ENCODE peak calls at places on chromosomes 1 and 21, in four cellular contexts. T is psoas muscle; M is stromal cell of bone marrow; G is CD4-positive, alpha-beta memory T cell. I is an unnamed sample.

GRCh38 chr1:20470174-20470573 is 15.8 kb downstream of the CAMK2N1 start:
- DNase-seq in T (no peak), M (no peak), G (no peak), I (no peak)

GRCh38 chr1:47996406-47997226 is 569 bp downstream of the TRABD2B start:
- DNase-seq in T (peak; percentile 55), M (no peak), G (no peak), I (peak; percentile 84)

GRCh38 chr1:201713093-201713810 is 115.7 kb upstream of the IPO9 start:
- DNase-seq in T (peak; percentile 96), M (peak; percentile 99), G (no peak), I (peak; percentile 32)

GRCh38 chr1:234326493-234327366 is 46.5 kb upstream of the COA6 start:
- DNase-seq in T (no peak), M (peak; percentile 26), G (peak; percentile 69), I (peak; percentile 73)

GRCh38 chr1:184060316-184060715 is 8.8 kb downstream of the TSEN15 start:
- DNase-seq in T (no peak), M (no peak), G (no peak), I (no peak)

GRCh38 chr1:3494321-3495308 is 40.1 kb downstream of the ARHGEF16 start:
- DNase-seq in T (no peak), M (no peak), G (no peak), I (no peak)

GRCh38 chr1:172394167-172394751 is 26.2 kb upstream of the C1orf105 start:
- DNase-seq in T (no peak), M (no peak), G (peak; percentile 76), I (no peak)

GRCh38 chr1:53514436-53514835 is 55.2 kb downstream of the DMRTB1 start:
- DNase-seq in T (no peak), M (no peak), G (no peak), I (no peak)

GRCh38 chr1:83998205-83998598 is 730 bp downstream of the TTLL7 start:
- DNase-seq in T (no peak), M (no peak), G (no peak), I (no peak)

GRCh38 chr1:121519042-121519755 is 334.4 kb downstream of the SRGAP2C start:
- DNase-seq in T (peak; percentile 56), M (no peak), G (peak; percentile 89), I (peak; percentile 85)

GRCh38 chr1:11518016-11518670 is 39.2 kb downstream of the DISP3 start:
- DNase-seq in T (no peak), M (no peak), G (no peak), I (peak; percentile 31)

GRCh38 chr1:62809788-62810187 is 25.9 kb downstream of the ATG4C start:
- DNase-seq in T (no peak), M (no peak), G (no peak), I (no peak)

GRCh38 chr21:23789864-23790263 is 1817.4 kb downstream of the MRPL39 start:
- DNase-seq in T (no peak), M (no peak), G (no peak), I (no peak)

GRCh38 chr1:179121159-179121938 is 39.5 kb downstream of the TOR3A start:
- DNase-seq in T (no peak), M (peak; percentile 52), G (peak; percentile 47), I (peak; percentile 59)

GRCh38 chr1:7300893-7301292 is 470.2 kb upstream of the VAMP3 start:
- DNase-seq in T (no peak), M (peak; percentile 62), G (no peak), I (no peak)

GRCh38 chr1:241531195-241532172 is 694 bp upstream of the KMO start:
- DNase-seq in T (no peak), M (peak; percentile 61), G (no peak), I (peak; percentile 2)

GRCh38 chr1:13699510-13699909 is 478 bp upstream of the PRDM2 start:
- DNase-seq in T (no peak), M (no peak), G (no peak), I (peak; percentile 44)

GRCh38 chr1:224435999-224436398 is 1.4 kb upstream of the WDR26 start:
- DNase-seq in T (no peak), M (no peak), G (peak; percentile 43), I (no peak)

I was measured in H7.